ENCODE peak calls at places on chromosomes 5 and 9, in seven cellular contexts. C, G, X, P, H, L and F are unnamed samples.

GRCh38 chr5:124764992-124765611 is 18.7 kb upstream of the ZNF608 start:
- DNase-seq in C (no peak), G (no peak), X (no peak), P (no peak), H (no peak), L (no peak), F (no peak)

GRCh38 chr5:131396015-131396414 is 132.2 kb downstream of the CDC42SE2 start:
- DNase-seq in C (peak), G (no peak), X (no peak), P (no peak), H (no peak), L (no peak), F (no peak)

GRCh38 chr9:92721548-92721947 is 43.1 kb downstream of the BICD2 start:
- DNase-seq in C (no peak), G (no peak), X (peak), P (no peak), H (no peak), L (no peak), F (no peak)

GRCh38 chr5:74851684-74852353 is 14.4 kb downstream of the FAM169A start:
- DNase-seq in C (peak), G (no peak), X (no peak), P (no peak), H (no peak), L (no peak), F (no peak)

GRCh38 chr9:2066312-2067273 is 51.4 kb downstream of the SMARCA2 start:
- DNase-seq in C (no peak), G (no peak), X (no peak), P (no peak), H (peak), L (no peak), F (peak)

GRCh38 chr9:81574399-81574798 is 114.9 kb downstream of the TLE1 start:
- DNase-seq in C (no peak), G (no peak), X (no peak), P (no peak), H (no peak), L (no peak), F (no peak)

GRCh38 chr5:103244398-103244797 is 14.2 kb upstream of the MACIR start:
- DNase-seq in C (no peak), G (no peak), X (no peak), P (no peak), H (no peak), L (no peak), F (no peak)

GRCh38 chr5:32057157-32058096 is 116.7 kb downstream of the GOLPH3 start:
- DNase-seq in C (no peak), G (no peak), X (no peak), P (no peak), H (no peak), L (no peak), F (no peak)

GRCh38 chr5:91464886-91465646 is 81.9 kb upstream of the ARRDC3 start:
- DNase-seq in C (no peak), G (no peak), X (no peak), P (no peak), H (no peak), L (no peak), F (no peak)

GRCh38 chr9:120882935-120883607 is 6.1 kb upstream of the PHF19 start:
- DNase-seq in C (no peak), G (no peak), X (no peak), P (no peak), H (no peak), L (no peak), F (no peak)

GRCh38 chr5:174323878-174324281 is 278.4 kb downstream of the NSG2 start:
- DNase-seq in C (peak), G (peak), X (no peak), P (no peak), H (no peak), L (no peak), F (peak)

GRCh38 chr5:61332891-61333350 is 863 bp downstream of the ZSWIM6 start:
- DNase-seq in C (peak), G (peak), X (peak), P (peak), H (peak), L (peak), F (peak)

GRCh38 chr5:131983244-131983771 is 28.1 kb downstream of the ACSL6 start:
- DNase-seq in C (no peak), G (no peak), X (no peak), P (no peak), H (no peak), L (no peak), F (no peak)

GRCh38 chr9:94056442-94056974 is 27.8 kb upstream of the PTPDC1 start:
- DNase-seq in C (no peak), G (no peak), X (no peak), P (no peak), H (no peak), L (no peak), F (no peak)

GRCh38 chr9:70040506-70040905 is 3.1 kb upstream of the MAMDC2 start:
- DNase-seq in C (no peak), G (no peak), X (no peak), P (no peak), H (no peak), L (no peak), F (no peak)